ENCODE peak calls at places on chromosome 20, in eight cellular contexts. One of them, this sample, is unnamed.

GRCh38 chr20:57464642-57465211 is 60.2 kb downstream of the CTCFL start:
- DNase-seq in progenitor cell of endocrine pancreas: no peak
- DNase-seq in epithelial cell of esophagus: peak
- DNase-seq in HFFc6: peak
- DNase-seq in stimulated activated naive B cell treated with anti-CD40 and anti-IgM and Interleukin-4, amounts not matched to agents 10 μg/mL and 1 μg/mL and 100 μg/mL, for 72 hours: no peak
- DNase-seq in nephron progenitor cell: no peak
- DNase-seq in small intestine: peak
- DNase-seq in activated T-cell treated with anti-CD3 and anti-CD28 coated beads for 1 hour: no peak
- DNase-seq in this sample: no peak

GRCh38 chr20:51428451-51429143 is 113.9 kb downstream of the NFATC2 start:
- DNase-seq in small intestine: no peak
- DNase-seq in nephron progenitor cell: peak
- DNase-seq in activated T-cell treated with anti-CD3 and anti-CD28 coated beads for 1 hour: no peak
- DNase-seq in epithelial cell of esophagus: no peak
- DNase-seq in progenitor cell of endocrine pancreas: peak
- DNase-seq in HFFc6: no peak
- DNase-seq in stimulated activated naive B cell treated with anti-CD40 and anti-IgM and Interleukin-4, amounts not matched to agents 10 μg/mL and 1 μg/mL and 100 μg/mL, for 72 hours: no peak
- DNase-seq in this sample: no peak

GRCh38 chr20:25197173-25197869 is 1.8 kb downstream of the ENTPD6 start:
- DNase-seq in small intestine: peak
- DNase-seq in stimulated activated naive B cell treated with anti-CD40 and anti-IgM and Interleukin-4, amounts not matched to agents 10 μg/mL and 1 μg/mL and 100 μg/mL, for 72 hours: no peak
- DNase-seq in progenitor cell of endocrine pancreas: no peak
- DNase-seq in activated T-cell treated with anti-CD3 and anti-CD28 coated beads for 1 hour: no peak
- DNase-seq in HFFc6: no peak
- DNase-seq in nephron progenitor cell: no peak
- DNase-seq in epithelial cell of esophagus: no peak
- DNase-seq in this sample: no peak

GRCh38 chr20:53224851-53225250 is 252.7 kb downstream of the TSHZ2 start:
- DNase-seq in nephron progenitor cell: no peak
- DNase-seq in small intestine: no peak
- DNase-seq in activated T-cell treated with anti-CD3 and anti-CD28 coated beads for 1 hour: no peak
- DNase-seq in progenitor cell of endocrine pancreas: no peak
- DNase-seq in epithelial cell of esophagus: no peak
- DNase-seq in stimulated activated naive B cell treated with anti-CD40 and anti-IgM and Interleukin-4, amounts not matched to agents 10 μg/mL and 1 μg/mL and 100 μg/mL, for 72 hours: no peak
- DNase-seq in HFFc6: no peak
- DNase-seq in this sample: no peak

GRCh38 chr20:23920936-23921335 is 41.4 kb upstream of the CST5 start:
- DNase-seq in stimulated activated naive B cell treated with anti-CD40 and anti-IgM and Interleukin-4, amounts not matched to agents 10 μg/mL and 1 μg/mL and 100 μg/mL, for 72 hours: no peak
- DNase-seq in small intestine: no peak
- DNase-seq in activated T-cell treated with anti-CD3 and anti-CD28 coated beads for 1 hour: no peak
- DNase-seq in HFFc6: no peak
- DNase-seq in epithelial cell of esophagus: no peak
- DNase-seq in nephron progenitor cell: no peak
- DNase-seq in progenitor cell of endocrine pancreas: no peak
- DNase-seq in this sample: no peak

GRCh38 chr20:7841291-7841966 is 98.8 kb downstream of the HAO1 start:
- DNase-seq in HFFc6: peak
- DNase-seq in stimulated activated naive B cell treated with anti-CD40 and anti-IgM and Interleukin-4, amounts not matched to agents 10 μg/mL and 1 μg/mL and 100 μg/mL, for 72 hours: no peak
- DNase-seq in activated T-cell treated with anti-CD3 and anti-CD28 coated beads for 1 hour: no peak
- DNase-seq in small intestine: no peak
- DNase-seq in nephron progenitor cell: no peak
- DNase-seq in progenitor cell of endocrine pancreas: no peak
- DNase-seq in epithelial cell of esophagus: peak
- DNase-seq in this sample: no peak

GRCh38 chr20:21228511-21228910 is 74.6 kb upstream of the XRN2 start:
- DNase-seq in epithelial cell of esophagus: no peak
- DNase-seq in nephron progenitor cell: no peak
- DNase-seq in HFFc6: no peak
- DNase-seq in progenitor cell of endocrine pancreas: no peak
- DNase-seq in stimulated activated naive B cell treated with anti-CD40 and anti-IgM and Interleukin-4, amounts not matched to agents 10 μg/mL and 1 μg/mL and 100 μg/mL, for 72 hours: peak
- DNase-seq in activated T-cell treated with anti-CD3 and anti-CD28 coated beads for 1 hour: no peak
- DNase-seq in small intestine: no peak
- DNase-seq in this sample: no peak

GRCh38 chr20:17971571-17972013 is 2.8 kb downstream of the MGME1 start:
- DNase-seq in epithelial cell of esophagus: no peak
- DNase-seq in HFFc6: peak
- DNase-seq in progenitor cell of endocrine pancreas: no peak
- DNase-seq in activated T-cell treated with anti-CD3 and anti-CD28 coated beads for 1 hour: no peak
- DNase-seq in nephron progenitor cell: no peak
- DNase-seq in stimulated activated naive B cell treated with anti-CD40 and anti-IgM and Interleukin-4, amounts not matched to agents 10 μg/mL and 1 μg/mL and 100 μg/mL, for 72 hours: no peak
- DNase-seq in small intestine: peak
- DNase-seq in this sample: no peak

GRCh38 chr20:33262658-33263065 is 20.4 kb upstream of the BPIFB1 start:
- DNase-seq in stimulated activated naive B cell treated with anti-CD40 and anti-IgM and Interleukin-4, amounts not matched to agents 10 μg/mL and 1 μg/mL and 100 μg/mL, for 72 hours: no peak
- DNase-seq in activated T-cell treated with anti-CD3 and anti-CD28 coated beads for 1 hour: no peak
- DNase-seq in nephron progenitor cell: peak
- DNase-seq in epithelial cell of esophagus: peak
- DNase-seq in progenitor cell of endocrine pancreas: peak
- DNase-seq in HFFc6: peak
- DNase-seq in small intestine: peak
- DNase-seq in this sample: peak

GRCh38 chr20:24827603-24828295 is 121.3 kb upstream of the CST7 start:
- DNase-seq in nephron progenitor cell: no peak
- DNase-seq in small intestine: no peak
- DNase-seq in epithelial cell of esophagus: peak
- DNase-seq in progenitor cell of endocrine pancreas: no peak
- DNase-seq in activated T-cell treated with anti-CD3 and anti-CD28 coated beads for 1 hour: no peak
- DNase-seq in stimulated activated naive B cell treated with anti-CD40 and anti-IgM and Interleukin-4, amounts not matched to agents 10 μg/mL and 1 μg/mL and 100 μg/mL, for 72 hours: no peak
- DNase-seq in HFFc6: no peak
- DNase-seq in this sample: no peak

GRCh38 chr20:52746190-52746589 is 226.0 kb upstream of the TSHZ2 start:
- DNase-seq in stimulated activated naive B cell treated with anti-CD40 and anti-IgM and Interleukin-4, amounts not matched to agents 10 μg/mL and 1 μg/mL and 100 μg/mL, for 72 hours: no peak
- DNase-seq in HFFc6: no peak
- DNase-seq in progenitor cell of endocrine pancreas: no peak
- DNase-seq in small intestine: no peak
- DNase-seq in activated T-cell treated with anti-CD3 and anti-CD28 coated beads for 1 hour: no peak
- DNase-seq in epithelial cell of esophagus: no peak
- DNase-seq in nephron progenitor cell: no peak
- DNase-seq in this sample: no peak

GRCh38 chr20:47228654-47229053 is 127.8 kb downstream of the ZMYND8 start:
- DNase-seq in stimulated activated naive B cell treated with anti-CD40 and anti-IgM and Interleukin-4, amounts not matched to agents 10 μg/mL and 1 μg/mL and 100 μg/mL, for 72 hours: no peak
- DNase-seq in epithelial cell of esophagus: no peak
- DNase-seq in small intestine: no peak
- DNase-seq in progenitor cell of endocrine pancreas: no peak
- DNase-seq in nephron progenitor cell: no peak
- DNase-seq in activated T-cell treated with anti-CD3 and anti-CD28 coated beads for 1 hour: no peak
- DNase-seq in HFFc6: no peak
- DNase-seq in this sample: no peak

GRCh38 chr20:63896136-63896890 is 1.4 kb downstream of the DNAJC5 start:
- DNase-seq in small intestine: peak
- DNase-seq in nephron progenitor cell: peak
- DNase-seq in HFFc6: peak
- DNase-seq in activated T-cell treated with anti-CD3 and anti-CD28 coated beads for 1 hour: no peak
- DNase-seq in progenitor cell of endocrine pancreas: no peak
- DNase-seq in stimulated activated naive B cell treated with anti-CD40 and anti-IgM and Interleukin-4, amounts not matched to agents 10 μg/mL and 1 μg/mL and 100 μg/mL, for 72 hours: peak
- DNase-seq in epithelial cell of esophagus: peak
- DNase-seq in this sample: no peak

GRCh38 chr20:37202267-37202943 is 23.1 kb upstream of the MROH8 start:
- DNase-seq in small intestine: peak
- DNase-seq in nephron progenitor cell: peak
- DNase-seq in stimulated activated naive B cell treated with anti-CD40 and anti-IgM and Interleukin-4, amounts not matched to agents 10 μg/mL and 1 μg/mL and 100 μg/mL, for 72 hours: no peak
- DNase-seq in progenitor cell of endocrine pancreas: no peak
- DNase-seq in HFFc6: peak
- DNase-seq in activated T-cell treated with anti-CD3 and anti-CD28 coated beads for 1 hour: no peak
- DNase-seq in epithelial cell of esophagus: peak
- DNase-seq in this sample: peak

GRCh38 chr20:63652192-63652980 is 838 bp downstream of the STMN3 start:
- DNase-seq in epithelial cell of esophagus: no peak
- DNase-seq in stimulated activated naive B cell treated with anti-CD40 and anti-IgM and Interleukin-4, amounts not matched to agents 10 μg/mL and 1 μg/mL and 100 μg/mL, for 72 hours: no peak
- DNase-seq in HFFc6: no peak
- DNase-seq in activated T-cell treated with anti-CD3 and anti-CD28 coated beads for 1 hour: no peak
- DNase-seq in small intestine: no peak
- DNase-seq in progenitor cell of endocrine pancreas: no peak
- DNase-seq in nephron progenitor cell: peak
- DNase-seq in this sample: peak

GRCh38 chr20:7691647-7692046 is 248.6 kb downstream of the HAO1 start:
- DNase-seq in activated T-cell treated with anti-CD3 and anti-CD28 coated beads for 1 hour: no peak
- DNase-seq in progenitor cell of endocrine pancreas: no peak
- DNase-seq in nephron progenitor cell: no peak
- DNase-seq in stimulated activated naive B cell treated with anti-CD40 and anti-IgM and Interleukin-4, amounts not matched to agents 10 μg/mL and 1 μg/mL and 100 μg/mL, for 72 hours: no peak
- DNase-seq in small intestine: no peak
- DNase-seq in epithelial cell of esophagus: peak
- DNase-seq in HFFc6: no peak
- DNase-seq in this sample: no peak

GRCh38 chr20:59495166-59495565 is 109.2 kb upstream of the PHACTR3 start:
- DNase-seq in nephron progenitor cell: no peak
- DNase-seq in activated T-cell treated with anti-CD3 and anti-CD28 coated beads for 1 hour: no peak
- DNase-seq in small intestine: no peak
- DNase-seq in HFFc6: no peak
- DNase-seq in epithelial cell of esophagus: no peak
- DNase-seq in stimulated activated naive B cell treated with anti-CD40 and anti-IgM and Interleukin-4, amounts not matched to agents 10 μg/mL and 1 μg/mL and 100 μg/mL, for 72 hours: no peak
- DNase-seq in progenitor cell of endocrine pancreas: no peak
- DNase-seq in this sample: no peak

GRCh38 chr20:51953731-51954340 is 151.5 kb upstream of the SALL4 start:
- DNase-seq in activated T-cell treated with anti-CD3 and anti-CD28 coated beads for 1 hour: no peak
- DNase-seq in nephron progenitor cell: no peak
- DNase-seq in small intestine: no peak
- DNase-seq in progenitor cell of endocrine pancreas: no peak
- DNase-seq in HFFc6: no peak
- DNase-seq in stimulated activated naive B cell treated with anti-CD40 and anti-IgM and Interleukin-4, amounts not matched to agents 10 μg/mL and 1 μg/mL and 100 μg/mL, for 72 hours: no peak
- DNase-seq in epithelial cell of esophagus: no peak
- DNase-seq in this sample: no peak

GRCh38 chr20:46802696-46803445 is 91.8 kb upstream of the EYA2 start:
- DNase-seq in HFFc6: no peak
- DNase-seq in epithelial cell of esophagus: no peak
- DNase-seq in small intestine: no peak
- DNase-seq in nephron progenitor cell: no peak
- DNase-seq in activated T-cell treated with anti-CD3 and anti-CD28 coated beads for 1 hour: no peak
- DNase-seq in stimulated activated naive B cell treated with anti-CD40 and anti-IgM and Interleukin-4, amounts not matched to agents 10 μg/mL and 1 μg/mL and 100 μg/mL, for 72 hours: no peak
- DNase-seq in progenitor cell of endocrine pancreas: no peak
- DNase-seq in this sample: no peak

GRCh38 chr20:51811040-51811351 is 8.7 kb upstream of the SALL4 start:
- DNase-seq in activated T-cell treated with anti-CD3 and anti-CD28 coated beads for 1 hour: no peak
- DNase-seq in nephron progenitor cell: no peak
- DNase-seq in HFFc6: no peak
- DNase-seq in epithelial cell of esophagus: peak
- DNase-seq in small intestine: no peak
- DNase-seq in stimulated activated naive B cell treated with anti-CD40 and anti-IgM and Interleukin-4, amounts not matched to agents 10 μg/mL and 1 μg/mL and 100 μg/mL, for 72 hours: no peak
- DNase-seq in progenitor cell of endocrine pancreas: no peak
- DNase-seq in this sample: no peak

GRCh38 chr20:36493801-36494114 is 47.6 kb upstream of the MYL9 start:
- DNase-seq in activated T-cell treated with anti-CD3 and anti-CD28 coated beads for 1 hour: no peak
- DNase-seq in HFFc6: peak
- DNase-seq in small intestine: no peak
- DNase-seq in stimulated activated naive B cell treated with anti-CD40 and anti-IgM and Interleukin-4, amounts not matched to agents 10 μg/mL and 1 μg/mL and 100 μg/mL, for 72 hours: no peak
- DNase-seq in progenitor cell of endocrine pancreas: no peak
- DNase-seq in epithelial cell of esophagus: no peak
- DNase-seq in nephron progenitor cell: no peak
- DNase-seq in this sample: no peak

GRCh38 chr20:49344975-49345374 is 67.1 kb upstream of the ZNFX1 start:
- DNase-seq in HFFc6: peak
- DNase-seq in epithelial cell of esophagus: peak
- DNase-seq in small intestine: no peak
- DNase-seq in progenitor cell of endocrine pancreas: no peak
- DNase-seq in activated T-cell treated with anti-CD3 and anti-CD28 coated beads for 1 hour: no peak
- DNase-seq in nephron progenitor cell: no peak
- DNase-seq in stimulated activated naive B cell treated with anti-CD40 and anti-IgM and Interleukin-4, amounts not matched to agents 10 μg/mL and 1 μg/mL and 100 μg/mL, for 72 hours: no peak
- DNase-seq in this sample: no peak

GRCh38 chr20:45322952-45323383 is 14.9 kb upstream of the MATN4 start:
- DNase-seq in stimulated activated naive B cell treated with anti-CD40 and anti-IgM and Interleukin-4, amounts not matched to agents 10 μg/mL and 1 μg/mL and 100 μg/mL, for 72 hours: peak
- DNase-seq in HFFc6: peak
- DNase-seq in small intestine: peak
- DNase-seq in epithelial cell of esophagus: peak
- DNase-seq in activated T-cell treated with anti-CD3 and anti-CD28 coated beads for 1 hour: no peak
- DNase-seq in nephron progenitor cell: no peak
- DNase-seq in progenitor cell of endocrine pancreas: no peak
- DNase-seq in this sample: no peak

GRCh38 chr20:34852298-34852697 is 20.4 kb downstream of the GGT7 start:
- DNase-seq in activated T-cell treated with anti-CD3 and anti-CD28 coated beads for 1 hour: no peak
- DNase-seq in HFFc6: no peak
- DNase-seq in stimulated activated naive B cell treated with anti-CD40 and anti-IgM and Interleukin-4, amounts not matched to agents 10 μg/mL and 1 μg/mL and 100 μg/mL, for 72 hours: no peak
- DNase-seq in nephron progenitor cell: no peak
- DNase-seq in small intestine: no peak
- DNase-seq in progenitor cell of endocrine pancreas: no peak
- DNase-seq in epithelial cell of esophagus: no peak
- DNase-seq in this sample: no peak

This sample was measured in glutamatergic neuron.